ENCODE peak calls at places on chromosomes 3 and 15, in six cellular contexts. H, C, A, R, P and Y are unnamed samples.

GRCh38 chr3:186705882-186706780 is 11.0 kb upstream of the KNG1 start:
- DNase-seq in H (no peak), C (no peak), A (no peak), R (peak), P (no peak), Y (no peak)

GRCh38 chr15:51621917-51622268 is 678 bp downstream of the DMXL2 start:
- DNase-seq in H (peak), C (peak), A (peak), R (no peak), P (peak), Y (peak)

GRCh38 chr3:57228734-57229505 is 1.4 kb downstream of the APPL1 start:
- DNase-seq in H (no peak), C (no peak), A (peak), R (no peak), P (no peak), Y (no peak)

GRCh38 chr15:83380682-83381081 is 66.5 kb upstream of the SH3GL3 start:
- DNase-seq in H (no peak), C (peak), A (peak), R (no peak), P (peak), Y (no peak)

GRCh38 chr3:151265866-151266265 is 12.5 kb downstream of the P2RY14 start:
- DNase-seq in H (no peak), C (no peak), A (peak), R (no peak), P (peak), Y (no peak)

GRCh38 chr3:40366203-40367162 is 20.5 kb upstream of the ENTPD3 start:
- DNase-seq in H (no peak), C (no peak), A (no peak), R (no peak), P (no peak), Y (no peak)

GRCh38 chr3:185724761-185725160 is 100.1 kb downstream of the IGF2BP2 start:
- DNase-seq in H (no peak), C (no peak), A (no peak), R (no peak), P (no peak), Y (no peak)

GRCh38 chr3:149151843-149152242 is 22.4 kb downstream of the HPS3 start:
- DNase-seq in H (no peak), C (no peak), A (no peak), R (no peak), P (peak), Y (no peak)

GRCh38 chr15:52780172-52780980 is 9.8 kb downstream of the ONECUT1 start:
- DNase-seq in H (peak), C (peak), A (peak), R (no peak), P (no peak), Y (peak)

GRCh38 chr3:5251196-5251583 is 63.7 kb downstream of the EDEM1 start:
- DNase-seq in H (no peak), C (no peak), A (no peak), R (no peak), P (no peak), Y (no peak)

GRCh38 chr3:74624301-74624700 is 9.8 kb upstream of the CNTN3 start:
- DNase-seq in H (no peak), C (no peak), A (no peak), R (no peak), P (no peak), Y (no peak)

GRCh38 chr3:73513260-73513659 is 111.5 kb downstream of the PDZRN3 start:
- DNase-seq in H (peak), C (peak), A (peak), R (peak), P (no peak), Y (no peak)

GRCh38 chr3:15440891-15441290 is 13.5 kb downstream of the EAF1 start:
- DNase-seq in H (no peak), C (no peak), A (no peak), R (no peak), P (peak), Y (no peak)

GRCh38 chr3:88032245-88032644 is 26.6 kb downstream of the CGGBP1 start:
- DNase-seq in H (no peak), C (no peak), A (no peak), R (no peak), P (no peak), Y (no peak)

GRCh38 chr3:95048564-95048963 is 985.7 kb downstream of the NSUN3 start:
- DNase-seq in H (no peak), C (no peak), A (no peak), R (no peak), P (no peak), Y (no peak)

GRCh38 chr3:11530153-11530721 is 113.5 kb downstream of the VGLL4 start:
- DNase-seq in H (no peak), C (peak), A (no peak), R (no peak), P (no peak), Y (peak)

GRCh38 chr3:124516333-124516732 is 213.9 kb upstream of the UMPS start:
- DNase-seq in H (no peak), C (no peak), A (no peak), R (no peak), P (no peak), Y (no peak)

GRCh38 chr3:10334461-10334860 is 13.5 kb upstream of the SEC13 start:
- DNase-seq in H (no peak), C (no peak), A (no peak), R (no peak), P (no peak), Y (no peak)

GRCh38 chr3:171833775-171834460 is 9.2 kb upstream of the TMEM212 start:
- DNase-seq in H (no peak), C (no peak), A (no peak), R (no peak), P (no peak), Y (no peak)

GRCh38 chr3:172813462-172813861 is 62.9 kb downstream of the ECT2 start:
- DNase-seq in H (no peak), C (no peak), A (no peak), R (no peak), P (no peak), Y (no peak)

GRCh38 chr15:66923438-66923881 is 141.9 kb upstream of the SMAD3 start:
- DNase-seq in H (peak), C (peak), A (peak), R (no peak), P (no peak), Y (no peak)

GRCh38 chr15:40081691-40082194 is 26.9 kb downstream of the BMF start:
- DNase-seq in H (peak), C (peak), A (peak), R (no peak), P (peak), Y (peak)

GRCh38 chr15:38130200-38130567 is 122.5 kb upstream of the SPRED1 start:
- DNase-seq in H (no peak), C (no peak), A (no peak), R (no peak), P (no peak), Y (no peak)

GRCh38 chr15:65115542-65115941 is 542 bp upstream of the UBAP1L start:
- DNase-seq in H (no peak), C (no peak), A (no peak), R (no peak), P (no peak), Y (no peak)

GRCh38 chr15:63145426-63145825 is 11.9 kb downstream of the RPS27L start:
- DNase-seq in H (no peak), C (no peak), A (no peak), R (no peak), P (no peak), Y (no peak)

GRCh38 chr3:30448436-30448835 is 158.0 kb upstream of the TGFBR2 start:
- DNase-seq in H (no peak), C (no peak), A (no peak), R (no peak), P (no peak), Y (no peak)

GRCh38 chr15:59218710-59219109 is 12.1 kb downstream of the LDHAL6B start:
- DNase-seq in H (no peak), C (no peak), A (no peak), R (peak), P (no peak), Y (no peak)

GRCh38 chr3:157913751-157914150 is 192.5 kb downstream of the SHOX2 start:
- DNase-seq in H (no peak), C (no peak), A (no peak), R (no peak), P (no peak), Y (no peak)

GRCh38 chr15:47300035-47300434 is 417.3 kb upstream of the SEMA6D start:
- DNase-seq in H (no peak), C (no peak), A (no peak), R (no peak), P (no peak), Y (no peak)

GRCh38 chr15:31361764-31362120 is 35.1 kb downstream of the KLF13 start:
- DNase-seq in H (no peak), C (no peak), A (no peak), R (no peak), P (no peak), Y (no peak)

GRCh38 chr3:11631822-11632221 is 11.9 kb downstream of the VGLL4 start:
- DNase-seq in H (no peak), C (no peak), A (no peak), R (no peak), P (no peak), Y (no peak)

GRCh38 chr3:194185225-194185624 is 49.3 kb downstream of the HES1 start:
- DNase-seq in H (no peak), C (no peak), A (no peak), R (no peak), P (no peak), Y (no peak)

GRCh38 chr3:44584646-44585501 is at the start of gene ZNF660:
- DNase-seq in H (peak), C (peak), A (peak), R (peak), P (peak), Y (peak)

GRCh38 chr3:66237551-66237950 is 16.8 kb downstream of the SLC25A26 start:
- DNase-seq in H (no peak), C (no peak), A (no peak), R (no peak), P (no peak), Y (no peak)

GRCh38 chr3:13143381-13144004 is 70.3 kb upstream of the IQSEC1 start:
- DNase-seq in H (no peak), C (no peak), A (peak), R (no peak), P (no peak), Y (no peak)

GRCh38 chr15:51044037-51044712 is 50.5 kb downstream of the TNFAIP8L3 start:
- DNase-seq in H (no peak), C (no peak), A (no peak), R (no peak), P (no peak), Y (no peak)

GRCh38 chr3:55445551-55445950 is 41.6 kb downstream of the WNT5A start:
- DNase-seq in H (peak), C (peak), A (peak), R (peak), P (peak), Y (no peak)

GRCh38 chr15:99105516-99106341 is 849 bp downstream of the SYNM start:
- DNase-seq in H (peak), C (no peak), A (peak), R (no peak), P (no peak), Y (peak)

DNA sequence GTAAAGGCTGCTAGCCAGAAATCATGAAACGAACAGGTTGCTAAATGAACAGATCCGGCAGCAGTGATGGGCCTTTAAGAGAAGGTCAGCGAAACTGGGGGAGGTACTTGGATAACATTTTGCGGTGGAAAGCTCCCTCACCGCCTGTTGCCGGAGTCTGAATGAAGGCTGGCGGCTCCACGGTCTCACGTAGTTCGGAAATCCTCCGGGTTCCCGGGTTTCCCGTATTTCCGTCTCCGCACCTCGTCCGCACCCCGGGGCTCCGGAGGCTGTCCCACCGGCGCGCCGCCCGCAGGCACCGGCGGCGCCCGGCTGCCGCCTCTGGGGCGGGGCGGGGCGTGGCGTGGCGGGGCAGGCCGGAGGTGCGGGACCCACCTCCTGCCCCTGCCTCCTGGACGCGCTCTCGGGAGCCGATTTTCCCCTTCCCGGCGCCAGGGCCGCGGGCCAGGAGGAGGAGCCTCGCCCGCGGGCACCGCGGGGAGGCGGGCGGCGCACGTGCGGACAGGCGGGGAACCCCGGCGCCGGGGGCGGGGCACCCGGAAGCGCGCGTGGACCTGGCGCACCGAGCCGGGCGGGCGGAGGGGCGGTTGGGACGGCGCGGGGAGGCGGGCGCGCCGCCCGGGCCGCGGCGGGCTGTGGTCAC is at the start of gene ZDHHC23:
- DNase-seq in H (peak), C (peak), A (peak), R (no peak), P (peak), Y (peak)
- TF ChIP-seq POLR2A in H (no peak), C (no peak), A (peak), R (no peak), P (no peak), Y (no peak)

GRCh38 chr3:197554562-197555280 is 1.0 kb downstream of the BDH1 start:
- DNase-seq in H (peak), C (no peak), A (peak), R (peak), P (peak), Y (peak)
- TF ChIP-seq EP300 in H (no peak), C (no peak), A (no peak), R (no peak), P (peak), Y (no peak)

DNA sequence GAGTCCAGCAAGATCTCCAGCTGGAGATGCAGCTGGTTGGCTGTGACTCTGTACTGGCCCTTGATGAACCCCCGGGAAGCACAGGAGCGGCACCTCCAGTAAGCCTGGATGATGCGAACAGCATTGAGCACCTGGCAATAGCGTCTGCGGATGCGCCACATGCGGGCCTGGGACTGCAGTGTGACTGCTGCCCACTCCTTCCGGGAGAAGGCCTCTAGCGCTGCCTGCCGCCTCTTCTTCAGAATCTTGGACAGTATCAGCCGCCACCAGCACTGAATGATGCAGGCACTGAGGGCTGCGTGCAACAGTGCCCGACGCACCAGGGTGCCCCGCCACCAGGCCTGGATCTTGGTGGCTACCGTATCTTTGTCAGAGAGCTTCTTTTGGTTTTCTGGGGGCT is 8.2 kb downstream of the IQCF1 start:
- DNase-seq in H (no peak), C (no peak), A (no peak), R (no peak), P (no peak), Y (no peak)
- TF ChIP-seq POLR2A in H (no peak), C (no peak), A (no peak), R (no peak), P (no peak), Y (no peak)

GRCh38 chr3:37639922-37640321 is 221.8 kb upstream of the CTDSPL start:
- DNase-seq in H (no peak), C (no peak), A (no peak), R (peak), P (no peak), Y (no peak)

GRCh38 chr3:37641556-37641955 is 220.1 kb upstream of the CTDSPL start:
- DNase-seq in H (no peak), C (no peak), A (no peak), R (no peak), P (no peak), Y (no peak)

GRCh38 chr3:37645801-37646380 is 215.8 kb upstream of the CTDSPL start:
- DNase-seq in H (no peak), C (no peak), A (no peak), R (peak), P (no peak), Y (no peak)

GRCh38 chr3:37640636-37641375 is 220.9 kb upstream of the CTDSPL start:
- DNase-seq in H (no peak), C (no peak), A (no peak), R (peak), P (no peak), Y (no peak)

DNA sequence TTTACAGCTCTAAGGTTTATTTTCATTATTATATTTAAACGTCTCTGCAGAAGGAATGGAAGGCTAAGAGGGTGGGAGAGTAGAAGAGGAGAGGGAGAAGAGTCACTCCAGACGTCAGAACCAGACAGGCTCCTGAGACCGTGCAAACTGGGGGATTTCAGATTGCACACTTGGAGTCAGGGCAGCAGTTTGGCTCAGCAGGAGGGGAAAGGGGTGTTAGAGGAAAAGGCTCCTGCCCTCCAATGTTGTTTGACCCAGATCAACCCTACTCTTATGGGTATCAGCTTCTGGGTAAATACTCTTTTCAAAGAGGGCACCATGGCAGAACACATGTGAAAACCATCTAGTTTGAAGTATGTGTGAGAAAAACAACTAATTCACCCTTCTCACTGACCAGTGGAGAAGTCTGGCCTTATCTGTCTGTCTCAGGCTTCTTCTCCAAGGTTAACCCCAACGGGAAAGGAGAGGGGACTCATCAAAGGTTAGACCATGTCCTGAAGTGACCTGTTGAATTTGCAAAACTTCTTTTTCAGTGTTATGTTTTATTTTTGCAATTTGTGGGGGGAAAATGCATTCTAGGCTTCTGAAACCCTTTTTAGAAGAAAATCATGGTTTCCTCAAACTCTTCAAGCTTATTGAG is 218.6 kb upstream of the CTDSPL start:
- DNase-seq in H (no peak), C (no peak), A (no peak), R (peak), P (no peak), Y (no peak)
- TF ChIP-seq EP300 in H (no peak), C (no peak), A (no peak), R (no peak), P (no peak), Y (no peak)

GRCh38 chr3:49501258-49501609 is 31.2 kb downstream of the DAG1 start:
- DNase-seq in H (no peak), C (no peak), A (no peak), R (no peak), P (no peak), Y (no peak)
- TF ChIP-seq POLR2A in H (no peak), C (no peak), A (no peak), R (no peak), P (no peak), Y (no peak)

GRCh38 chr15:97759363-97759762 is 201.1 kb upstream of the ARRDC4 start:
- DNase-seq in H (no peak), C (no peak), A (no peak), R (no peak), P (no peak), Y (no peak)
- TF ChIP-seq EP300 in H (no peak), C (no peak), A (no peak), R (no peak), P (no peak), Y (no peak)